ENCODE peak calls at places on chromosomes 11 and 22, in eight cellular contexts. I, N, U, S, V, B, K and R are unnamed samples. For H3K36me3, the result is how much of the 10 kb centered on the place peaks cover.

GRCh38 chr11:130611791-130612251 is 163.4 kb downstream of the ADAMTS15 start:
- DNase-seq in I (no peak), N (no peak), U (no peak), S (no peak), V (no peak), B (no peak), K (peak), R (no peak)

GRCh38 chr11:126113515-126113957 is 50.9 kb upstream of the CDON start:
- DNase-seq in I (peak), N (peak), U (peak), S (peak), V (peak), B (peak), K (peak), R (no peak)

GRCh38 chr11:69803022-69803421 is 16.2 kb downstream of the FGF3 start:
- DNase-seq in I (no peak), N (no peak), U (no peak), S (no peak), V (no peak), B (no peak), K (no peak), R (no peak)

GRCh38 chr22:43592470-43592869 is 180.7 kb downstream of the MPPED1 start:
- DNase-seq in I (no peak), N (no peak), U (peak), S (no peak), V (no peak), B (no peak), K (peak), R (no peak)

GRCh38 chr11:131637469-131638175 is 267.2 kb downstream of the NTM start:
- DNase-seq in I (no peak), N (no peak), U (no peak), S (no peak), V (no peak), B (no peak), K (no peak), R (no peak)

GRCh38 chr11:59040607-59041006 is 45.5 kb upstream of the GLYATL1B start:
- DNase-seq in I (no peak), N (no peak), U (peak), S (no peak), V (no peak), B (no peak), K (no peak), R (no peak)

GRCh38 chr11:57476223-57476882 is 16.0 kb downstream of the RTN4RL2 start:
- DNase-seq in I (no peak), N (peak), U (peak), S (peak), V (peak), B (no peak), K (no peak), R (no peak)

GRCh38 chr22:44700456-44700855 is 1.5 kb upstream of the PRR5 start:
- DNase-seq in I (no peak), N (no peak), U (no peak), S (no peak), V (no peak), B (no peak), K (peak), R (no peak)

DNA sequence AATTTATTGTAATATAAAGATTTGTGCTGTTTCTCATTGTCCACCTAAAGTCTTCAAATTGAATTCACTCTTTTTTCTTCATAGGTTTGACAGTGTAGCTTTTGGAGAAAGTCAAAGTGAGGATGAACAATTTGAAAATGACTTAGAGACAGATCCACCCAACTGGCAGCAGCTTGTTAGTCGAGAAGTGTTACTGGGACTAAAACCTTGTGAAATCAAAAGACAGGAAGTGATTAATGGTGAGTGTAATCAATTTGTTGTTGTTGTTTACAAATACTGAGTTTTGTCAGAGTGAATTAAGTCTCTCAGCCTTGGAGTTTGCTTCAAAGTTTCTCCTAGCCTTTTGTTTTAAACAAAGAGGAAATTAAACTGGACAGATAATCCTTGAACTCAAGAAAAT is 53.6 kb upstream of the GRIK4 start:
- DNase-seq in I (no peak), N (no peak), U (no peak), S (no peak), V (no peak), B (no peak), K (no peak), R (no peak)
- H3K36me3 ChIP-seq in I (half or more), N (under half), U (under half), S (half or more), V (half or more), B (under half), K (half or more), R (under half)

GRCh38 chr11:73390601-73391565 is 14.7 kb downstream of the RELT start:
- DNase-seq in I (no peak), N (peak), U (no peak), S (peak), V (no peak), B (no peak), K (no peak), R (no peak)

GRCh38 chr11:73393479-73394415 is 17.5 kb downstream of the RELT start:
- DNase-seq in I (no peak), N (peak), U (peak), S (peak), V (peak), B (peak), K (peak), R (peak)

GRCh38 chr11:73393011-73393380 is 16.8 kb downstream of the RELT start:
- DNase-seq in I (no peak), N (peak), U (no peak), S (no peak), V (no peak), B (peak), K (no peak), R (no peak)

GRCh38 chr11:73391665-73392064 is 15.5 kb downstream of the RELT start:
- DNase-seq in I (no peak), N (no peak), U (no peak), S (peak), V (no peak), B (no peak), K (no peak), R (no peak)

DNA sequence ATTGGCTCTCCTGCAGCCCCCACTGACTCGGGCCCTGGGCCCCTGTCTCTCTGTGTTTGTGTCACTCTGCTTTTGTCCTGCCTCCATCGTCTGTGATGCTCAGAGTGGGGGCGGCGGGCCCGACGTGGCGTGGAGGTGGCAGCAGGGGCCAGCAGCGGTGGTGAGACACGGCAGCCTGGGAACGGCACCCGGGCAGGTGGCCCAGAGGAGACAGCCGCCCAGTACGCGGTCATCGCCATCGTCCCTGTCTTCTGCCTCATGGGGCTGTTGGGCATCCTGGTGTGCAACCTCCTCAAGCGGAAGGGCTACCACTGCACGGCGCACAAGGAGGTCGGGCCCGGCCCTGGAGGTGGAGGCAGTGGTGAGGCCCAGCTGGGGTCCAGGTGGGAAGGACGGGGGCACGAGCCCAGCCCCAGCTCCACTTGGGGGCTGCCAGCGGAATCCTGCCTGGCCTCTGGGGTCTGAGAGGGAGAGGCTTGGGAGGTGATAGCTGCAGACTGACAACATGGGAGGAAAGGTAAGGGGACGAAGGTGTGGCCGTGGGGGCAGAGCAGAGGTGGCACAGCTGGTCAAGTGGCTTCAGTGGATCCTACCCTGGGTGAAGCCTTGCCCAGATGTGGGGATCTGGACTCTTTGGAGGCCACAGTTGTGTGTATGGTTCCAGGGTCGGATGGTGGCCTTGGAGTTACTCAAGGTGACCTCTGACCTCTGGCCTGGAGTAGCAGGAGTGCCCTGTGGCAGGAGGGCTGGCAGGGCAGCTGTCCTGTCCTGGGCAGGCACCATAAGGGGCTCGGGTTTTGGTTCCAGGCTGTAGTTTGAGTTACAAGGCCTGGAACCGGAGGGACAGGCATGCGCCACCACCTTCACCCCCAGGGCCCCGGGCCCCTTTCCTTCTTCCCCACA is 16.2 kb downstream of the RELT start:
- DNase-seq in I (no peak), N (peak), U (no peak), S (peak), V (no peak), B (no peak), K (no peak), R (peak)
- TF ChIP-seq POLR2A in I (no peak), N (no peak), U (no peak), S (no peak), V (no peak), B (no peak), K (no peak), R (no peak)

GRCh38 chr11:47163198-47163597 is 13.5 kb downstream of the ARFGAP2 start:
- DNase-seq in I (no peak), N (no peak), U (no peak), S (no peak), V (no peak), B (no peak), K (no peak), R (no peak)

GRCh38 chr11:47161890-47162289 is 14.8 kb downstream of the ARFGAP2 start:
- DNase-seq in I (no peak), N (no peak), U (no peak), S (no peak), V (no peak), B (no peak), K (peak), R (no peak)

GRCh38 chr11:47162426-47162825 is 14.3 kb downstream of the ARFGAP2 start:
- DNase-seq in I (no peak), N (no peak), U (no peak), S (no peak), V (no peak), B (no peak), K (no peak), R (no peak)

GRCh38 chr11:47160753-47161133 is 15.9 kb downstream of the ARFGAP2 start:
- DNase-seq in I (no peak), N (no peak), U (no peak), S (no peak), V (no peak), B (peak), K (no peak), R (no peak)

DNA sequence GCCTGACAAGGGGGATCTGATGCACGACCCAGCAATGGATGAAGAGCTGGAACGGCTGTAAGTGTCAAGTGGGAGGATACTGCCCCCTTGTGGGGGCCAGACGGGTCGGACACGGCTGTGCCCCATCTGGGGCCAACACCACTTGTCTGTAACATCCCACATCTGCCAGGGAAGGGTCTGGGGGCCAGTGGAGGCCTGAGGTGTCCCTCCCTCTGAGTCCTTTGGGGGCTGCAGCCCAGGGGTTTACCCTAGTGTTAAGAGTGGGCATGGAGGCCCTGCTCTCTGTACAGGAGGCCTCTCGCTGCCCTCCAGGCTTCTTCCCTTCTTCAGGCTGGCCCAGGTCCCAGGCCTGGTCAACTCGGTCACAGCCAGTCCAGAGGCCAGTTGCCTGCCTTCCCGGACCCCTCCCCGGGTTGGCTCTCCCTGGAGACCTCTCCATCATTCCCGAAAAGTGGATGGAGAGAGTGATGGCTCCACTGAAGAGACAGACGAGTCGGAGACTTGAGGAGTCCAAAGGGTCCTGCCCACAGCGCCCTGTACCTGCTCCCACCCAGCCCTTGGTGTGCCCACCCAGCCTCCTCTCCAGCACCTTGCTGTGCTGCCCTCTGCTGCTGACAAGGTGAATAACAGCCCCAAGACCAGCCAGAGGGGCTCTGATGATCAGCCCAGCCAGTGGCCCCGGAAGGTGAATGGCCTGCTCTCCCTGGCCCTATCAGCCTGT is 15.4 kb downstream of the ARFGAP2 start:
- DNase-seq in I (no peak), N (no peak), U (peak), S (no peak), V (peak), B (peak), K (peak), R (peak)
- H3K36me3 ChIP-seq in I (half or more), N (under half), U (under half), S (under half), V (under half), B (under half), K (under half), R (under half)

GRCh38 chr11:116787436-116787785 is 412 bp downstream of the ZPR1 start:
- DNase-seq in I (no peak), N (no peak), U (no peak), S (no peak), V (no peak), B (no peak), K (peak), R (no peak)
- TF ChIP-seq POLR2A in I (no peak), N (no peak), U (no peak), S (no peak), V (no peak), B (no peak), K (no peak), R (no peak)

GRCh38 chr22:20729194-20729593 is 44.7 kb upstream of the SERPIND1 start:
- DNase-seq in I (no peak), N (no peak), U (no peak), S (no peak), V (no peak), B (no peak), K (no peak), R (no peak)
- H3K36me3 ChIP-seq in I (half or more), N (under half), U (under half), S (under half), V (half or more), B (under half), K (under half), R (under half)

DNA sequence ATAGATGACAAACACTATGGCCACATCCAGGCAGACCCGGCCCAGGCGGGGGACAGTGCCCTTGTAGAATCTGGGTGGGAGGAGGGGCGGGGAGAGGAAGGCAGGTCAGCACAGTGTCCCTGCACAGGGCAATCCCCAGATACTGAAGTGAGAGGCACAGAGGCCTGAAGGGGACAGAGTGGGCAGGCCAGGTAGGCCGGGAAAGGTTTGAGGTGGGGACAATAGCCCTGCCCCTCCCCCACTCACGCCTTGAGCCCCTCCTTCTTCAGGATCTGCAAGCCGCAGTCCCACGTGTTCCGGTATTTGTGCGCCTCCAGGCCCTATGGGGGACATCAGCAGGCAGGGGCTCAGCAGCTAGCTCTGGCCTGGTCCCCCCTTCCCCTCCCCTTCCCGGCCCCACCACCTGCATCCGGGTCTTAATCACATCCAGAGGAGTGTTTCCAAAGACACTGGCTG is 2.3 kb downstream of the SLC25A1 start:
- DNase-seq in I (no peak), N (no peak), U (no peak), S (no peak), V (no peak), B (no peak), K (no peak), R (no peak)
- TF ChIP-seq POLR2A in I (no peak), N (no peak), U (no peak), S (no peak), V (no peak), B (no peak), K (no peak), R (no peak)

GRCh38 chr22:50221410-50222300 is 20.8 kb downstream of the SELENOO start:
- DNase-seq in I (no peak), N (no peak), U (no peak), S (no peak), V (no peak), B (no peak), K (no peak), R (peak)

GRCh38 chr22:50222508-50222907 is 21.7 kb downstream of the SELENOO start:
- DNase-seq in I (no peak), N (no peak), U (no peak), S (no peak), V (no peak), B (no peak), K (no peak), R (peak)

GRCh38 chr22:50225200-50225969 is 19.4 kb downstream of the TUBGCP6 start:
- DNase-seq in I (no peak), N (no peak), U (peak), S (no peak), V (no peak), B (no peak), K (no peak), R (peak)

GRCh38 chr22:50226224-50227165 is 18.3 kb downstream of the TUBGCP6 start:
- DNase-seq in I (no peak), N (no peak), U (no peak), S (no peak), V (no peak), B (no peak), K (no peak), R (peak)

GRCh38 chr22:50224071-50224470 is 20.8 kb downstream of the TUBGCP6 start:
- DNase-seq in I (no peak), N (no peak), U (no peak), S (no peak), V (no peak), B (no peak), K (no peak), R (no peak)
- H3K36me3 ChIP-seq in I (half or more), N (under half), U (under half), S (under half), V (half or more), B (half or more), K (half or more), R (half or more)

GRCh38 chr11:65899356-65900124 is 648 bp downstream of the FOSL1 start:
- DNase-seq in I (peak), N (peak), U (peak), S (peak), V (peak), B (peak), K (peak), R (peak)
- TF ChIP-seq POLR2A in I (no peak), N (no peak), U (peak), S (no peak), V (no peak), B (peak), K (peak), R (no peak)